ENCODE peak calls at places on chromosomes 6 and 20, in four cellular contexts. R is left cardiac atrium; S is ecto neural progenitor cell; Y is stimulated activated CD4-positive, alpha-beta T cell treated with anti-CD3 and anti-CD28 coated beads, Interleukin-15, amount 100 ng/mL, for 24 hours. Q is an unnamed sample.

GRCh38 chr6:20302702-20303251 is 90.5 kb upstream of the MBOAT1 start:
- DNase-seq in R (no peak), S (no peak), Y (no peak), Q (no peak)

GRCh38 chr20:36441416-36441815 is 99.9 kb upstream of the MYL9 start:
- DNase-seq in R (no peak), S (no peak), Y (no peak), Q (no peak)

GRCh38 chr6:152399409-152399808 is 237.8 kb downstream of the SYNE1 start:
- DNase-seq in R (peak), S (no peak), Y (no peak), Q (no peak)

GRCh38 chr20:32296874-32297420 is 19.5 kb downstream of the KIF3B start:
- DNase-seq in R (no peak), S (no peak), Y (no peak), Q (no peak)

GRCh38 chr20:5893052-5893451 is 57.3 kb downstream of the TRMT6 start:
- DNase-seq in R (no peak), S (no peak), Y (no peak), Q (no peak)

GRCh38 chr6:35327349-35328027 is 14.9 kb upstream of the PPARD start:
- DNase-seq in R (peak), S (peak), Y (peak), Q (peak)

GRCh38 chr6:4670295-4670694 is 105.9 kb upstream of the CDYL start:
- DNase-seq in R (no peak), S (no peak), Y (no peak), Q (no peak)

GRCh38 chr20:9617062-9617461 is 102.7 kb downstream of the LAMP5 start:
- DNase-seq in R (peak), S (peak), Y (peak), Q (peak)

GRCh38 chr6:77447254-77447653 is 16.0 kb downstream of the HTR1B start:
- DNase-seq in R (no peak), S (no peak), Y (no peak), Q (no peak)

GRCh38 chr6:84422380-84422968 is 195.0 kb upstream of the CEP162 start:
- DNase-seq in R (peak), S (peak), Y (peak), Q (peak)

GRCh38 chr20:38113401-38114325 is 51.4 kb downstream of the TGM2 start:
- DNase-seq in R (no peak), S (peak), Y (peak), Q (peak)

GRCh38 chr6:159044899-159045727 is at the start of gene TAGAP:
- DNase-seq in R (peak), S (no peak), Y (peak), Q (peak)

GRCh38 chr6:4607793-4608192 is 168.4 kb upstream of the CDYL start:
- DNase-seq in R (no peak), S (no peak), Y (no peak), Q (no peak)

GRCh38 chr6:85675030-85675819 is 32.5 kb upstream of the SYNCRIP start:
- DNase-seq in R (no peak), S (no peak), Y (peak), Q (no peak)

GRCh38 chr6:139829557-139829956 is 455.1 kb upstream of the CITED2 start:
- DNase-seq in R (peak), S (no peak), Y (no peak), Q (no peak)

GRCh38 chr6:108742041-108742440 is 106.2 kb upstream of the ARMC2 start:
- DNase-seq in R (no peak), S (no peak), Y (no peak), Q (no peak)

GRCh38 chr6:157628463-157628862 is 194.6 kb upstream of the SNX9 start:
- DNase-seq in R (no peak), S (no peak), Y (no peak), Q (no peak)

GRCh38 chr6:167932468-167933276 is 64.8 kb upstream of the KIF25 start:
- DNase-seq in R (no peak), S (no peak), Y (no peak), Q (no peak)

GRCh38 chr20:11845311-11845710 is 72.4 kb upstream of the BTBD3 start:
- DNase-seq in R (no peak), S (no peak), Y (no peak), Q (no peak)

GRCh38 chr6:88870728-88871330 is 92.6 kb downstream of the RNGTT start:
- DNase-seq in R (peak), S (no peak), Y (peak), Q (peak)

GRCh38 chr6:96899019-96899418 is 1.3 kb upstream of the NDUFAF4 start:
- DNase-seq in R (no peak), S (no peak), Y (no peak), Q (no peak)

GRCh38 chr6:7902867-7903266 is 7.7 kb downstream of the TXNDC5 start:
- DNase-seq in R (no peak), S (no peak), Y (no peak), Q (no peak)

GRCh38 chr6:50087231-50087954 is 37.7 kb upstream of the DEFB112 start:
- DNase-seq in R (peak), S (no peak), Y (no peak), Q (no peak)

GRCh38 chr6:106997392-106998257 is 23.1 kb upstream of the CD24 start:
- DNase-seq in R (no peak), S (peak), Y (peak), Q (peak)

GRCh38 chr6:38157905-38158304 is 338.4 kb downstream of the ZFAND3 start:
- DNase-seq in R (no peak), S (no peak), Y (no peak), Q (no peak)

GRCh38 chr20:2693286-2693995 is 861 bp downstream of the EBF4 start:
- DNase-seq in R (peak), S (peak), Y (peak), Q (peak)

Q was measured in activated naive CD4-positive, alpha-beta T cell treated with anti-CD3 and anti-CD28 coated beads, Interleukin-2, amount 10 ng/mL, durations not matched to agents 7 days and 5 days.